ENCODE peak calls at places on chromosomes 1 and 21, in five cellular contexts. K, V, C, B and L are unnamed samples.

GRCh38 chr1:228376262-228376628 is 30.4 kb downstream of the TRIM11 start:
- DNase-seq in K (no peak), V (no peak), C (no peak), B (peak), L (no peak)

GRCh38 chr1:64038965-64039926 is 164.2 kb upstream of the UBE2U start:
- DNase-seq in K (no peak), V (peak), C (no peak), B (peak), L (peak)

GRCh38 chr1:103953386-103953785 is 203.7 kb downstream of the AMY1C start:
- DNase-seq in K (no peak), V (no peak), C (no peak), B (no peak), L (no peak)

GRCh38 chr21:38989097-38989744 is 183.5 kb downstream of the ETS2 start:
- DNase-seq in K (no peak), V (no peak), C (no peak), B (no peak), L (no peak)

GRCh38 chr1:82177190-82177589 is 376.5 kb downstream of the ADGRL2 start:
- DNase-seq in K (no peak), V (no peak), C (no peak), B (peak), L (no peak)

GRCh38 chr1:36529762-36530260 is 47.1 kb upstream of the CSF3R start:
- DNase-seq in K (no peak), V (no peak), C (no peak), B (no peak), L (no peak)

GRCh38 chr21:44255519-44255981 is 6.1 kb downstream of the DNMT3L start:
- DNase-seq in K (no peak), V (no peak), C (no peak), B (peak), L (no peak)

GRCh38 chr1:20486457-20487235 is 636 bp upstream of the CAMK2N1 start:
- DNase-seq in K (no peak), V (peak), C (no peak), B (peak), L (no peak)

GRCh38 chr1:38153426-38154088 is 107.0 kb upstream of the POU3F1 start:
- DNase-seq in K (no peak), V (no peak), C (no peak), B (no peak), L (no peak)

GRCh38 chr1:53378932-53379661 is 51.2 kb upstream of the LRP8 start:
- DNase-seq in K (no peak), V (no peak), C (no peak), B (no peak), L (no peak)

GRCh38 chr1:178945763-178946266 is 74.9 kb upstream of the ANGPTL1 start:
- DNase-seq in K (no peak), V (no peak), C (no peak), B (no peak), L (peak)

GRCh38 chr1:167342846-167343245 is 122.2 kb downstream of the POU2F1 start:
- DNase-seq in K (no peak), V (no peak), C (no peak), B (no peak), L (peak)

GRCh38 chr1:167991546-167991945 is 54.7 kb upstream of the MPC2 start:
- DNase-seq in K (no peak), V (no peak), C (no peak), B (no peak), L (no peak)

GRCh38 chr1:8333246-8333987 is 15.5 kb downstream of the SLC45A1 start:
- DNase-seq in K (no peak), V (no peak), C (no peak), B (no peak), L (no peak)

GRCh38 chr1:225919906-225920305 is 4.1 kb downstream of the PYCR2 start:
- DNase-seq in K (no peak), V (peak), C (no peak), B (peak), L (peak)

GRCh38 chr1:220927442-220927841 is 48.2 kb downstream of the HLX start:
- DNase-seq in K (no peak), V (no peak), C (no peak), B (no peak), L (no peak)

GRCh38 chr1:121417289-121417955 is 232.6 kb downstream of the SRGAP2C start:
- DNase-seq in K (no peak), V (no peak), C (no peak), B (peak), L (peak)

GRCh38 chr1:160400646-160401486 is 502 bp downstream of the VANGL2 start:
- DNase-seq in K (no peak), V (no peak), C (no peak), B (no peak), L (no peak)

GRCh38 chr1:58649555-58649954 is 50.3 kb downstream of the MYSM1 start:
- DNase-seq in K (no peak), V (peak), C (no peak), B (peak), L (no peak)

GRCh38 chr1:150843489-150843888 is 32.9 kb downstream of the ARNT start:
- DNase-seq in K (no peak), V (no peak), C (no peak), B (no peak), L (no peak)

GRCh38 chr1:167757433-167758309 is 35.9 kb downstream of the MPZL1 start:
- DNase-seq in K (no peak), V (no peak), C (no peak), B (no peak), L (no peak)

GRCh38 chr1:45953934-45954333 is 150.5 kb downstream of the MAST2 start:
- DNase-seq in K (no peak), V (no peak), C (no peak), B (no peak), L (no peak)

GRCh38 chr21:29376556-29376955 is 77.8 kb downstream of the BACH1 start:
- DNase-seq in K (no peak), V (peak), C (peak), B (peak), L (no peak)

GRCh38 chr1:25763493-25763892 is 36.5 kb upstream of the SELENON start:
- DNase-seq in K (no peak), V (no peak), C (no peak), B (no peak), L (no peak)

GRCh38 chr1:228090613-228091081 is 8.1 kb downstream of the ARF1 start:
- DNase-seq in K (no peak), V (no peak), C (no peak), B (peak), L (no peak)

GRCh38 chr1:240766831-240767230 is 154.9 kb upstream of the GREM2 start:
- DNase-seq in K (no peak), V (no peak), C (no peak), B (peak), L (peak)

GRCh38 chr1:229410692-229411433 is 23.0 kb downstream of the ACTA1 start:
- DNase-seq in K (no peak), V (peak), C (no peak), B (peak), L (peak)

GRCh38 chr1:8394456-8395321 is 76.8 kb downstream of the SLC45A1 start:
- DNase-seq in K (no peak), V (no peak), C (no peak), B (peak), L (peak)

GRCh38 chr1:42214447-42214871 is 49.9 kb upstream of the GUCA2A start:
- DNase-seq in K (no peak), V (no peak), C (no peak), B (peak), L (no peak)

GRCh38 chr1:208374391-208374941 is 130.3 kb upstream of the PLXNA2 start:
- DNase-seq in K (no peak), V (peak), C (no peak), B (no peak), L (no peak)

GRCh38 chr1:12525311-12526181 is 92.5 kb downstream of the DHRS3 start:
- DNase-seq in K (no peak), V (no peak), C (no peak), B (peak), L (no peak)

GRCh38 chr1:94362466-94363058 is 55.6 kb upstream of the ABCD3 start:
- DNase-seq in K (no peak), V (no peak), C (no peak), B (peak), L (peak)

GRCh38 chr1:203126151-203126865 is 1.2 kb upstream of the ADORA1 start:
- DNase-seq in K (no peak), V (no peak), C (no peak), B (peak), L (no peak)